ENCODE peak calls at places on chromosomes 7 and 10, in seven cellular contexts. One of them, this sample, is unnamed.
A peak's percentile ranks its signal among the peaks of the same experiment; 100 is the strongest.

GRCh38 chr10:8416755-8417154 is 362.3 kb downstream of the GATA3 start:
- DNase-seq in neural crest cell: no peak
- DNase-seq in fibroblast of lung: no peak
- DNase-seq in fibroblast of the aortic adventitia: no peak
- DNase-seq in kidney epithelial cell: no peak
- DNase-seq in cardiac fibroblast: no peak
- DNase-seq in SK-N-SH: no peak
- DNase-seq in this sample: no peak

GRCh38 chr7:98877146-98877545 is 1.2 kb upstream of the TRRAP start:
- DNase-seq in neural crest cell: no peak
- DNase-seq in fibroblast of lung: no peak
- DNase-seq in fibroblast of the aortic adventitia: no peak
- DNase-seq in kidney epithelial cell: no peak
- DNase-seq in cardiac fibroblast: no peak
- DNase-seq in SK-N-SH: no peak
- DNase-seq in this sample: no peak

GRCh38 chr7:2943851-2944601 is 99.6 kb downstream of the CARD11 start:
- DNase-seq in neural crest cell: no peak
- DNase-seq in fibroblast of lung: no peak
- DNase-seq in fibroblast of the aortic adventitia: no peak
- DNase-seq in kidney epithelial cell: no peak
- DNase-seq in cardiac fibroblast: no peak
- DNase-seq in SK-N-SH: no peak
- DNase-seq in this sample: peak; percentile 75

GRCh38 chr10:6333086-6333485 is 130.4 kb downstream of the PFKFB3 start:
- DNase-seq in neural crest cell: no peak
- DNase-seq in fibroblast of lung: no peak
- DNase-seq in fibroblast of the aortic adventitia: no peak
- DNase-seq in kidney epithelial cell: no peak
- DNase-seq in cardiac fibroblast: no peak
- DNase-seq in SK-N-SH: no peak
- DNase-seq in this sample: no peak

GRCh38 chr10:48450811-48451466 is 144.5 kb downstream of the MAPK8 start:
- DNase-seq in neural crest cell: no peak
- DNase-seq in fibroblast of lung: no peak
- DNase-seq in fibroblast of the aortic adventitia: no peak
- DNase-seq in kidney epithelial cell: no peak
- DNase-seq in cardiac fibroblast: no peak
- DNase-seq in SK-N-SH: no peak
- DNase-seq in this sample: no peak

GRCh38 chr7:73984481-73985205 is 43.3 kb upstream of the ELN start:
- DNase-seq in neural crest cell: no peak
- DNase-seq in fibroblast of lung: no peak
- DNase-seq in fibroblast of the aortic adventitia: no peak
- DNase-seq in kidney epithelial cell: no peak
- DNase-seq in cardiac fibroblast: no peak
- DNase-seq in SK-N-SH: no peak
- DNase-seq in this sample: peak; percentile 35

GRCh38 chr10:121159670-121160069 is 308.5 kb downstream of the WDR11 start:
- DNase-seq in neural crest cell: no peak
- DNase-seq in fibroblast of lung: no peak
- DNase-seq in fibroblast of the aortic adventitia: no peak
- DNase-seq in kidney epithelial cell: no peak
- DNase-seq in cardiac fibroblast: no peak
- DNase-seq in SK-N-SH: no peak
- DNase-seq in this sample: no peak

GRCh38 chr7:114789161-114789560 is 132.7 kb upstream of the MDFIC start:
- DNase-seq in neural crest cell: no peak
- DNase-seq in fibroblast of lung: peak; percentile 29
- DNase-seq in fibroblast of the aortic adventitia: peak; percentile 65
- DNase-seq in kidney epithelial cell: no peak
- DNase-seq in cardiac fibroblast: peak; percentile 60
- DNase-seq in SK-N-SH: no peak
- DNase-seq in this sample: no peak

GRCh38 chr10:118581340-118581739 is 14.1 kb downstream of the PRLHR start:
- DNase-seq in neural crest cell: no peak
- DNase-seq in fibroblast of lung: no peak
- DNase-seq in fibroblast of the aortic adventitia: no peak
- DNase-seq in kidney epithelial cell: no peak
- DNase-seq in cardiac fibroblast: no peak
- DNase-seq in SK-N-SH: no peak
- DNase-seq in this sample: no peak

GRCh38 chr7:132180481-132180880 is 395.8 kb downstream of the PLXNA4 start:
- DNase-seq in neural crest cell: no peak
- DNase-seq in fibroblast of lung: no peak
- DNase-seq in fibroblast of the aortic adventitia: no peak
- DNase-seq in kidney epithelial cell: no peak
- DNase-seq in cardiac fibroblast: no peak
- DNase-seq in SK-N-SH: no peak
- DNase-seq in this sample: no peak

GRCh38 chr7:12670071-12670729 is 17.2 kb upstream of the ARL4A start:
- DNase-seq in neural crest cell: no peak
- DNase-seq in fibroblast of lung: peak; percentile 92
- DNase-seq in fibroblast of the aortic adventitia: peak; percentile 83
- DNase-seq in kidney epithelial cell: no peak
- DNase-seq in cardiac fibroblast: peak; percentile 36
- DNase-seq in SK-N-SH: no peak
- DNase-seq in this sample: no peak

GRCh38 chr7:31948041-31948440 is 122.2 kb downstream of the PDE1C start:
- DNase-seq in neural crest cell: no peak
- DNase-seq in fibroblast of lung: peak; percentile 87
- DNase-seq in fibroblast of the aortic adventitia: peak; percentile 85
- DNase-seq in kidney epithelial cell: peak; percentile 60
- DNase-seq in cardiac fibroblast: peak; percentile 91
- DNase-seq in SK-N-SH: no peak
- DNase-seq in this sample: no peak

GRCh38 chr7:133511708-133512107 is 258.8 kb downstream of the EXOC4 start:
- DNase-seq in neural crest cell: no peak
- DNase-seq in fibroblast of lung: no peak
- DNase-seq in fibroblast of the aortic adventitia: no peak
- DNase-seq in kidney epithelial cell: no peak
- DNase-seq in cardiac fibroblast: no peak
- DNase-seq in SK-N-SH: no peak
- DNase-seq in this sample: no peak

GRCh38 chr10:47140752-47141348 is 159.1 kb upstream of the GDF10 start:
- DNase-seq in neural crest cell: no peak
- DNase-seq in fibroblast of lung: no peak
- DNase-seq in fibroblast of the aortic adventitia: no peak
- DNase-seq in kidney epithelial cell: no peak
- DNase-seq in cardiac fibroblast: no peak
- DNase-seq in SK-N-SH: no peak
- DNase-seq in this sample: no peak

GRCh38 chr7:127419196-127419595 is 26.7 kb upstream of the ZNF800 start:
- DNase-seq in neural crest cell: no peak
- DNase-seq in fibroblast of lung: no peak
- DNase-seq in fibroblast of the aortic adventitia: no peak
- DNase-seq in kidney epithelial cell: no peak
- DNase-seq in cardiac fibroblast: no peak
- DNase-seq in SK-N-SH: no peak
- DNase-seq in this sample: no peak

GRCh38 chr7:127417346-127417745 is 24.8 kb upstream of the ZNF800 start:
- DNase-seq in neural crest cell: no peak
- DNase-seq in fibroblast of lung: no peak
- DNase-seq in fibroblast of the aortic adventitia: no peak
- DNase-seq in kidney epithelial cell: no peak
- DNase-seq in cardiac fibroblast: no peak
- DNase-seq in SK-N-SH: no peak
- DNase-seq in this sample: no peak

GRCh38 chr7:127415060-127415742 is 22.7 kb upstream of the ZNF800 start:
- DNase-seq in neural crest cell: no peak
- DNase-seq in fibroblast of lung: no peak
- DNase-seq in fibroblast of the aortic adventitia: no peak
- DNase-seq in kidney epithelial cell: no peak
- DNase-seq in cardiac fibroblast: no peak
- DNase-seq in SK-N-SH: no peak
- DNase-seq in this sample: no peak

GRCh38 chr7:127413962-127414361 is 21.5 kb upstream of the ZNF800 start:
- DNase-seq in neural crest cell: no peak
- DNase-seq in fibroblast of lung: no peak
- DNase-seq in fibroblast of the aortic adventitia: no peak
- DNase-seq in kidney epithelial cell: no peak
- DNase-seq in cardiac fibroblast: no peak
- DNase-seq in SK-N-SH: no peak
- DNase-seq in this sample: no peak

DNA sequence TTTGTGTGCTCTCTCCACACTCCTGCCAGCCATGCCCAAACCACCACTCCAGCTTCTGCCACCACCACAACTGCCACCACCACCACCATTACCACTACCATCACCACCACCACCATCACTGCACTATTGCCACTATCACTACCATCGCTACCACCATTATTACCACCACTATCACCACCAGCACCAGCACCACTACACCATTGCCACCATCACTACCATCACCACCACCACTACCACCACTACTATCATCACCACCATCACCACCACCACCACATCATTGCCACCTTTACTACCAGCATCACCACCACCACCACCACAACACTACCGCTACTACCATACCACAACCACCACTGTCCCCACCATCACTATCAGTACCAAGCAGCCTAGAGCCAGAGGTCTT is 26.0 kb upstream of the ZNF800 start:
- DNase-seq in neural crest cell: no peak
- DNase-seq in fibroblast of lung: no peak
- DNase-seq in fibroblast of the aortic adventitia: no peak
- DNase-seq in kidney epithelial cell: no peak
- DNase-seq in cardiac fibroblast: no peak
- DNase-seq in SK-N-SH: no peak
- DNase-seq in this sample: no peak
- TF ChIP-seq CTCF in neural crest cell: no peak
- TF ChIP-seq CTCF in fibroblast of lung: no peak
- TF ChIP-seq CTCF in fibroblast of the aortic adventitia: no peak
- TF ChIP-seq CTCF in kidney epithelial cell: no peak
- TF ChIP-seq CTCF in cardiac fibroblast: no peak
- TF ChIP-seq CTCF in SK-N-SH: no peak
- TF ChIP-seq CTCF in this sample: no peak

DNA sequence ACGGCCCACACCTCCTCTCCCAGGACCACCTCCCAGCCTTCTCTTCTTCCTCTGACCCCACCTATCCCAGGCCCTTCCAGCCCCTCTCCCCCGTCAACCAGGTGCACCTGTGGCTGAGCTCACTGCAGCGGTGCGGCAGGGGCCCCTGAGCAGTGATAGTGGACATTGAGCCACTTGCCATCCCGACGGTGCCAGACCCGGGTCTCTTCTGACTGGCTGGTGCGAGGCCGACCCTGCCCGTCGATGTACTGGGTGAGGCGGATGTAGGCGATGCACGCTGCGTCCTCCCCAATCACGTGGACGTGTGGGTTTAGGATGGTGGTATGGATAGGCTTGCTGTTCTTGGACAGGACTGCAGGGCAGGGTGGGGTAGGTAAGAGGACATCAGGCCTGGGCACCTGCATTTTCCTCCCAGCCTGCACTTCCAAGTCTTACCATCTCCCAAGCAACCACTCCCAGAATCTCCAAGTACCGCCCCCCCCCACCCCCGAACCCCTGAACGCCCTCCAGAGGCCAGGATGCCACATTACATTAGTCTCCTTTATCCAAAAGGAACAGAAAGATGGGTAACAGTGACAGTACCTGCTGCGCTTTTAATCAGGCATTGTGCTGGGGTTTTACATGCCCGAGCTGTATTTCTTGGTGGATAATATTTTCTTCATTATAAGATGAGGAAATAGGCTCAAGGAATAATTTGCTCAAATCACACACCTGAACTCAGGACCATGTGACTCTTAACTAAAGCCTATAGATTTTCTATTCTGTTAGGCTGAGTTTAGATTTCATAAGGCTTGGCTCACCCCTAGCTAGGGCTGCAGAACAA is 3.7 kb upstream of the NDST2 start:
- DNase-seq in neural crest cell: no peak
- DNase-seq in fibroblast of lung: no peak
- DNase-seq in fibroblast of the aortic adventitia: no peak
- DNase-seq in kidney epithelial cell: no peak
- DNase-seq in cardiac fibroblast: peak; percentile 31
- DNase-seq in SK-N-SH: peak; percentile 70
- DNase-seq in this sample: no peak
- TF ChIP-seq CTCF in neural crest cell: peak; percentile 40
- TF ChIP-seq CTCF in fibroblast of lung: peak; percentile 6
- TF ChIP-seq CTCF in fibroblast of the aortic adventitia: peak; percentile 25
- TF ChIP-seq CTCF in kidney epithelial cell: peak; percentile 44
- TF ChIP-seq CTCF in cardiac fibroblast: no peak
- TF ChIP-seq CTCF in SK-N-SH: peak; percentile 52
- TF ChIP-seq CTCF in this sample: peak; percentile 60

GRCh38 chr7:80053098-80053497 is 81.5 kb upstream of the GNAI1 start:
- DNase-seq in neural crest cell: no peak
- DNase-seq in fibroblast of lung: no peak
- DNase-seq in fibroblast of the aortic adventitia: no peak
- DNase-seq in kidney epithelial cell: no peak
- DNase-seq in cardiac fibroblast: no peak
- DNase-seq in SK-N-SH: no peak
- DNase-seq in this sample: no peak

GRCh38 chr7:80044796-80045195 is 89.8 kb upstream of the GNAI1 start:
- DNase-seq in neural crest cell: no peak
- DNase-seq in fibroblast of lung: no peak
- DNase-seq in fibroblast of the aortic adventitia: no peak
- DNase-seq in kidney epithelial cell: no peak
- DNase-seq in cardiac fibroblast: no peak
- DNase-seq in SK-N-SH: no peak
- DNase-seq in this sample: peak; percentile 34

GRCh38 chr7:80047032-80047431 is 87.6 kb upstream of the GNAI1 start:
- DNase-seq in neural crest cell: no peak
- DNase-seq in fibroblast of lung: no peak
- DNase-seq in fibroblast of the aortic adventitia: no peak
- DNase-seq in kidney epithelial cell: no peak
- DNase-seq in cardiac fibroblast: no peak
- DNase-seq in SK-N-SH: no peak
- DNase-seq in this sample: no peak

GRCh38 chr7:80047856-80048459 is 86.7 kb upstream of the GNAI1 start:
- DNase-seq in neural crest cell: no peak
- DNase-seq in fibroblast of lung: peak; percentile 44
- DNase-seq in fibroblast of the aortic adventitia: peak; percentile 46
- DNase-seq in kidney epithelial cell: no peak
- DNase-seq in cardiac fibroblast: peak; percentile 29
- DNase-seq in SK-N-SH: peak; percentile 39
- DNase-seq in this sample: no peak
- TF ChIP-seq CTCF in neural crest cell: peak; percentile 62
- TF ChIP-seq CTCF in fibroblast of lung: no peak
- TF ChIP-seq CTCF in fibroblast of the aortic adventitia: peak; percentile 34
- TF ChIP-seq CTCF in kidney epithelial cell: peak; percentile 28
- TF ChIP-seq CTCF in cardiac fibroblast: peak; percentile 40
- TF ChIP-seq CTCF in SK-N-SH: peak; percentile 89
- TF ChIP-seq CTCF in this sample: peak; percentile 86

DNA sequence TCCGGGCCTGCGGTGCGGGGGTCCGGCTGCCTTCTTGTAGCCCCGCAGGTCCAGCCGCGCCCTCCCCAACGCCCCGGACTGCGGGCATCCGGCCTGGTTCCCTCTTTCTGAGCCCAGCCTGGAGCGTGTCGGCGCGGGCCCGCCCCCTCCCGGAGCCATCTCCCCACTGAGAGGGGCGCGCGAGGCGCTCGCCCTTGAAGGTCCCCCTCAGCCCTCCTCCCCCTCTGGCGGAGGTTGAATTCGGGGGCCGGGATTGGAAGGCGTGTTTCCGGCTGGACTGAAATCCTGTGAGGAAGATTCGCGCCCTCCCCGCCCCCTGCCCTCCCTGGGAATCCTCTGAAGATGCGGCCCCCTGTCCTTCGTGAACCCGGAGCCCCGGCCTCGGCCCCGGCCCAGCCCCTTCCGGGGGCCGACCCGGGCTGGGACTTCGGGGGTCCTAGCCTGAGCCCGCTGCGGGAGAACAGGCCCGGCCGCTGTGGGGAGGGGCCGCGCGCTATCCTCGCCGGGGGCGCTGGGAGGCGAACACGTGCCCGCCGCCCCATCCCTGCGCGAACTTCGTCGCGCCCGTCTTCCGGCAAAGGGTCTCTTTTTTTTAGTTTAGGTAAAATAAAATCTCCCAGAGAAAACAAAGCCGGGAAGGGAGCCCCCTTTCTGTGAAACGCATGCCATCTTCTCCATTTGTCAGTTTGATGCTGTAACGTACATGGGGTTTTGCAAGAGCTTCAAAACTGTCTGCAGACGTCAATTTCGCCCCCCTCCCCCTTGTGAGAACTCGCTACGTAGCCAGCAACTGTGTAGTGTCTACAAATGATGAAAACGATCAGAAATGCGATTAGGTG is 636 bp downstream of the PDCD4 start:
- DNase-seq in neural crest cell: peak; percentile 74
- DNase-seq in fibroblast of lung: peak; percentile 93
- DNase-seq in fibroblast of the aortic adventitia: peak; percentile 79
- DNase-seq in kidney epithelial cell: no peak
- DNase-seq in cardiac fibroblast: peak; percentile 89
- DNase-seq in SK-N-SH: peak; percentile 86
- DNase-seq in this sample: no peak
- TF ChIP-seq CTCF in neural crest cell: no peak
- TF ChIP-seq CTCF in fibroblast of lung: peak; percentile 27
- TF ChIP-seq CTCF in fibroblast of the aortic adventitia: peak; percentile 45
- TF ChIP-seq CTCF in kidney epithelial cell: peak; percentile 30
- TF ChIP-seq CTCF in cardiac fibroblast: peak; percentile 31
- TF ChIP-seq CTCF in SK-N-SH: peak; percentile 36
- TF ChIP-seq CTCF in this sample: peak; percentile 71

This sample was measured in chondrocyte.